ENCODE peak calls at places on chromosome 14, in seven cellular contexts. O, F, J, Z, R, C and A are unnamed samples.

GRCh38 chr14:94716976-94717375 is 52.9 kb downstream of the GSC start:
- DNase-seq in O (no peak), F (no peak), J (no peak), Z (no peak), R (no peak), C (no peak), A (no peak)

GRCh38 chr14:23358042-23358441 is 5.4 kb upstream of the SLC22A17 start:
- DNase-seq in O (no peak), F (no peak), J (no peak), Z (no peak), R (no peak), C (no peak), A (no peak)

GRCh38 chr14:85688024-85688423 is 158.1 kb downstream of the FLRT2 start:
- DNase-seq in O (no peak), F (no peak), J (no peak), Z (peak), R (no peak), C (no peak), A (peak)

GRCh38 chr14:45664668-45665356 is 411.8 kb upstream of the MIS18BP1 start:
- DNase-seq in O (no peak), F (no peak), J (no peak), Z (no peak), R (no peak), C (no peak), A (peak)

GRCh38 chr14:31294736-31295398 is 87.3 kb upstream of the HECTD1 start:
- DNase-seq in O (no peak), F (no peak), J (no peak), Z (peak), R (no peak), C (no peak), A (no peak)

GRCh38 chr14:96592591-96593388 is 90.6 kb downstream of the PAPOLA start:
- DNase-seq in O (peak), F (no peak), J (peak), Z (peak), R (no peak), C (peak), A (peak)

GRCh38 chr14:63840981-63841380 is 11.8 kb upstream of the SYNE2 start:
- DNase-seq in O (no peak), F (no peak), J (no peak), Z (no peak), R (no peak), C (peak), A (peak)

GRCh38 chr14:92582706-92583452 is 69.3 kb downstream of the RIN3 start:
- DNase-seq in O (no peak), F (no peak), J (no peak), Z (no peak), R (peak), C (peak), A (no peak)

GRCh38 chr14:36951380-36951911 is 221.0 kb downstream of the SLC25A21 start:
- DNase-seq in O (no peak), F (no peak), J (no peak), Z (no peak), R (no peak), C (no peak), A (no peak)

GRCh38 chr14:22887260-22887989 is 4.4 kb downstream of the REM2 start:
- DNase-seq in O (peak), F (no peak), J (no peak), Z (peak), R (peak), C (no peak), A (peak)

GRCh38 chr14:72243309-72243708 is 311.1 kb downstream of the RGS6 start:
- DNase-seq in O (no peak), F (no peak), J (no peak), Z (no peak), R (no peak), C (no peak), A (no peak)

GRCh38 chr14:88013750-88014349 is 8.9 kb downstream of the GPR65 start:
- DNase-seq in O (peak), F (peak), J (peak), Z (peak), R (peak), C (peak), A (peak)

GRCh38 chr14:64654072-64654899 is 49.9 kb upstream of the PLEKHG3 start:
- DNase-seq in O (peak), F (no peak), J (no peak), Z (peak), R (no peak), C (no peak), A (peak)

GRCh38 chr14:91417983-91418386 is 365 bp upstream of the CCDC88C start:
- DNase-seq in O (peak), F (no peak), J (peak), Z (no peak), R (no peak), C (peak), A (peak)

GRCh38 chr14:50619569-50620141 is 48.5 kb downstream of the SAV1 start:
- DNase-seq in O (peak), F (no peak), J (no peak), Z (peak), R (no peak), C (no peak), A (peak)

GRCh38 chr14:22155582-22155981 is 433.4 kb downstream of the DAD1 start:
- DNase-seq in O (no peak), F (no peak), J (no peak), Z (no peak), R (no peak), C (no peak), A (peak)

GRCh38 chr14:24368562-24369252 is 723 bp downstream of the NFATC4 start:
- DNase-seq in O (peak), F (no peak), J (peak), Z (peak), R (peak), C (peak), A (no peak)

GRCh38 chr14:84477996-84478395 is 1051.9 kb upstream of the FLRT2 start:
- DNase-seq in O (no peak), F (no peak), J (no peak), Z (no peak), R (no peak), C (no peak), A (no peak)

GRCh38 chr14:76305474-76305826 is 70.5 kb upstream of the ESRRB start:
- DNase-seq in O (no peak), F (no peak), J (no peak), Z (no peak), R (peak), C (no peak), A (no peak)

GRCh38 chr14:51547260-51547659 is 104.5 kb upstream of the FRMD6 start:
- DNase-seq in O (peak), F (no peak), J (no peak), Z (peak), R (peak), C (no peak), A (peak)

GRCh38 chr14:59268858-59269257 is 80.4 kb downstream of the DAAM1 start:
- DNase-seq in O (no peak), F (no peak), J (no peak), Z (no peak), R (no peak), C (no peak), A (no peak)

GRCh38 chr14:62209287-62209899 is 447.2 kb downstream of the SNAPC1 start:
- DNase-seq in O (peak), F (no peak), J (no peak), Z (peak), R (no peak), C (no peak), A (peak)

GRCh38 chr14:22839159-22839779 is 2.9 kb downstream of the MMP14 start:
- DNase-seq in O (no peak), F (no peak), J (no peak), Z (peak), R (peak), C (no peak), A (peak)

GRCh38 chr14:92959189-92959531 is 36.2 kb downstream of the CHGA start:
- DNase-seq in O (no peak), F (peak), J (peak), Z (no peak), R (no peak), C (no peak), A (no peak)

GRCh38 chr14:55585854-55586253 is 5.8 kb downstream of the KTN1 start:
- DNase-seq in O (peak), F (no peak), J (no peak), Z (peak), R (no peak), C (no peak), A (peak)

GRCh38 chr14:101069666-101070362 is 166.3 kb upstream of the RTL1 start:
- DNase-seq in O (no peak), F (no peak), J (no peak), Z (no peak), R (peak), C (no peak), A (no peak)

GRCh38 chr14:77046706-77047105 is 18.2 kb upstream of the IRF2BPL start:
- DNase-seq in O (no peak), F (no peak), J (no peak), Z (peak), R (no peak), C (no peak), A (no peak)

GRCh38 chr14:57847096-57847495 is 18.8 kb downstream of the SLC35F4 start:
- DNase-seq in O (no peak), F (no peak), J (no peak), Z (peak), R (no peak), C (no peak), A (no peak)

GRCh38 chr14:67464377-67464776 is 24.1 kb downstream of the TMEM229B start:
- DNase-seq in O (no peak), F (no peak), J (no peak), Z (no peak), R (no peak), C (no peak), A (no peak)